ENCODE peak calls at places on chromosomes 12 and 14, in four cellular contexts. P is SK-N-SH; X is stimulated activated CD4-positive, alpha-beta T cell treated with anti-CD3 and anti-CD28 coated beads, Interleukin-15, amount 100 ng/mL, for 24 hours; T is NCI-H2029 treated with DMSO at 0.1 percent for 48 hours. M is an unnamed sample.

GRCh38 chr14:104435147-104436046 is 144.2 kb upstream of the C14orf180 start:
- DNase-seq in P (no peak), X (no peak), T (no peak), M (no peak)

GRCh38 chr12:105835505-105835904 is 303.2 kb downstream of the NUAK1 start:
- DNase-seq in P (no peak), X (no peak), T (no peak), M (no peak)

GRCh38 chr12:26636710-26637328 is 196.2 kb downstream of the ITPR2 start:
- DNase-seq in P (no peak), X (no peak), T (no peak), M (no peak)

GRCh38 chr14:74302160-74302628 is 540 bp downstream of the ABCD4 start:
- DNase-seq in P (peak), X (peak), T (no peak), M (no peak)

GRCh38 chr12:114685320-114685781 is 1.4 kb upstream of the TBX3 start:
- DNase-seq in P (peak), X (no peak), T (no peak), M (no peak)

GRCh38 chr12:27504506-27504905 is 19.5 kb upstream of the PPFIBP1 start:
- DNase-seq in P (no peak), X (no peak), T (no peak), M (no peak)

GRCh38 chr14:31877333-31877798 is 199.7 kb upstream of the ARHGAP5 start:
- DNase-seq in P (no peak), X (no peak), T (no peak), M (peak)

GRCh38 chr12:48985475-48985897 is 7.4 kb downstream of the WNT1 start:
- DNase-seq in P (no peak), X (no peak), T (no peak), M (no peak)

GRCh38 chr12:64256166-64256800 is 34.2 kb upstream of the KICS2 start:
- DNase-seq in P (peak), X (no peak), T (peak), M (peak)

GRCh38 chr12:130832561-130833209 is 6.4 kb downstream of the STX2 start:
- DNase-seq in P (no peak), X (no peak), T (peak), M (no peak)

GRCh38 chr12:62361048-62361447 is 100.8 kb downstream of the USP15 start:
- DNase-seq in P (no peak), X (no peak), T (no peak), M (no peak)

GRCh38 chr12:61993734-61994345 is 266.4 kb upstream of the USP15 start:
- DNase-seq in P (no peak), X (no peak), T (peak), M (no peak)

GRCh38 chr12:75641031-75641780 is 129.8 kb upstream of the KRR1 start:
- DNase-seq in P (no peak), X (peak), T (no peak), M (no peak)

GRCh38 chr12:27821259-27821973 is 41.4 kb upstream of the MANSC4 start:
- DNase-seq in P (peak), X (peak), T (peak), M (peak)

GRCh38 chr12:45494279-45494678 is 235.2 kb upstream of the ARID2 start:
- DNase-seq in P (no peak), X (no peak), T (no peak), M (no peak)

GRCh38 chr12:13124661-13125505 is 21.4 kb upstream of the GSG1 start:
- DNase-seq in P (no peak), X (no peak), T (no peak), M (peak)

GRCh38 chr12:102631274-102631673 is 150.9 kb upstream of the IGF1 start:
- DNase-seq in P (no peak), X (no peak), T (no peak), M (no peak)

GRCh38 chr14:82394916-82395315 is 861.3 kb upstream of the SEL1L start:
- DNase-seq in P (no peak), X (no peak), T (no peak), M (no peak)

GRCh38 chr14:51168220-51168613 is 71.8 kb upstream of the TMX1 start:
- DNase-seq in P (no peak), X (no peak), T (no peak), M (no peak)

M was measured in glomerular endothelial cell.